ENCODE peak calls at places on chromosomes 11 and 22, in six cellular contexts. H is stimulated activated CD4-positive, alpha-beta T cell treated with anti-CD3 and anti-CD28 coated beads, Interleukin-12 subunit alpha, Interleukin-12 subunit beta, amount 100 ng/mL, for 48 hours; R is stimulated activated CD8-positive, alpha-beta memory T cell treated with anti-CD3 and anti-CD28 coated beads, Interleukin-2, amount 100 ng/mL, for 48 hours; X is RWPE1; Q is uterus; J is H7. S is an unnamed sample.

GRCh38 chr22:29833392-29833949 is 4.6 kb downstream of the ASCC2 start:
- DNase-seq in H (no peak), Q (no peak), X (no peak), R (no peak), J (no peak), S (no peak)

GRCh38 chr22:35705141-35705540 is 12.5 kb upstream of the APOL5 start:
- DNase-seq in Q (no peak), X (peak; percentile 41), H (no peak), J (no peak), R (no peak), S (no peak)

GRCh38 chr22:43890901-43891331 is 897 bp downstream of the PNPLA5 start:
- DNase-seq in R (no peak), X (no peak), J (peak; percentile 76), Q (no peak), H (no peak), S (no peak)

GRCh38 chr11:75430692-75431532 is 2.1 kb downstream of the KLHL35 start:
- DNase-seq in Q (no peak), R (no peak), X (no peak), J (no peak), H (no peak), S (no peak)

GRCh38 chr11:118913411-118914125 is 12.2 kb downstream of the BCL9L start:
- DNase-seq in J (peak; percentile 35), R (no peak), Q (peak; percentile 39), X (no peak), H (no peak), S (peak; percentile 73)

GRCh38 chr11:126661051-126661450 is 305.6 kb downstream of the ST3GAL4 start:
- DNase-seq in X (no peak), Q (no peak), H (no peak), J (no peak), R (no peak), S (peak; percentile 73)

GRCh38 chr22:35555351-35555915 is 14.8 kb downstream of the RASD2 start:
- DNase-seq in H (no peak), J (no peak), X (no peak), Q (no peak), R (no peak), S (no peak)

GRCh38 chr11:78109011-78109685 is 29.5 kb upstream of the NDUFC2 start:
- DNase-seq in R (no peak), Q (no peak), J (no peak), X (no peak), H (no peak), S (peak; percentile 28)

GRCh38 chr22:39520874-39521857 is 804 bp downstream of the ATF4 start:
- DNase-seq in R (peak; percentile 69), H (peak; percentile 74), X (peak; percentile 36), J (peak; percentile 86), Q (peak; percentile 85), S (peak; percentile 61)

GRCh38 chr11:62148271-62148980 is 24.6 kb downstream of the INCENP start:
- DNase-seq in R (no peak), H (no peak), Q (no peak), J (no peak), X (no peak), S (no peak)

GRCh38 chr11:27107548-27107947 is 66.9 kb downstream of the BBOX1 start:
- DNase-seq in X (no peak), Q (no peak), H (no peak), J (no peak), R (no peak), S (no peak)

GRCh38 chr11:13278620-13279486 is 1.3 kb downstream of the BMAL1 start:
- DNase-seq in R (no peak), H (no peak), Q (no peak), X (no peak), J (peak; percentile 68), S (no peak)

GRCh38 chr22:37165940-37166674 is 16.4 kb upstream of the IL2RB start:
- DNase-seq in R (no peak), J (no peak), H (no peak), Q (no peak), X (no peak), S (no peak)

GRCh38 chr22:24070553-24070952 is 59.4 kb downstream of the CABIN1 start:
- DNase-seq in Q (no peak), H (no peak), X (no peak), J (no peak), R (no peak), S (no peak)

GRCh38 chr22:22684605-22685561 is 40.5 kb downstream of the GGTLC2 start:
- DNase-seq in X (no peak), Q (peak; percentile 23), R (no peak), H (peak; percentile 6), J (peak; percentile 70), S (peak; percentile 61)

GRCh38 chr11:20035701-20036601 is 124.3 kb downstream of the DBX1 start:
- DNase-seq in R (no peak), Q (peak; percentile 54), H (no peak), X (peak; percentile 93), J (no peak), S (no peak)

GRCh38 chr22:21811982-21812381 is 55.5 kb downstream of the MAPK1 start:
- DNase-seq in R (no peak), Q (no peak), H (no peak), X (no peak), J (no peak), S (no peak)

GRCh38 chr11:33773399-33774355 is 643 bp downstream of the FBXO3 start:
- DNase-seq in R (no peak), J (peak; percentile 36), Q (no peak), H (no peak), X (peak; percentile 26), S (peak; percentile 41)

GRCh38 chr11:130712480-130712879 is 203.8 kb downstream of the SNX19 start:
- DNase-seq in H (no peak), R (no peak), X (no peak), J (no peak), Q (no peak), S (no peak)

GRCh38 chr22:48593551-48593950 is 1234.1 kb downstream of the BRD1 start:
- DNase-seq in X (no peak), Q (no peak), H (no peak), J (no peak), R (no peak), S (no peak)

GRCh38 chr22:19169002-19169946 is 9.3 kb downstream of the SLC25A1 start:
- DNase-seq in J (peak; percentile 80), R (no peak), H (no peak), Q (no peak), X (no peak), S (no peak)

GRCh38 chr11:116547571-116547970 is 225.2 kb downstream of the BUD13 start:
- DNase-seq in R (no peak), H (no peak), Q (no peak), J (no peak), X (no peak), S (no peak)

GRCh38 chr22:42962295-42963230 is 52.4 kb downstream of the PACSIN2 start:
- DNase-seq in J (no peak), Q (no peak), H (no peak), R (no peak), X (no peak), S (peak; percentile 55)

GRCh38 chr11:44944853-44945235 is 5.8 kb downstream of the TP53I11 start:
- DNase-seq in Q (no peak), J (peak; percentile 67), X (no peak), H (no peak), R (no peak), S (no peak)

GRCh38 chr22:49798486-49799151 is 29.1 kb downstream of the BRD1 start:
- DNase-seq in H (no peak), Q (no peak), X (no peak), R (no peak), J (no peak), S (no peak)

GRCh38 chr11:128551641-128552335 is 35.6 kb downstream of the ETS1 start:
- DNase-seq in R (no peak), X (no peak), H (no peak), J (no peak), Q (no peak), S (no peak)

GRCh38 chr22:27866136-27867091 is 52.6 kb downstream of the PITPNB start:
- DNase-seq in Q (peak; percentile 80), R (no peak), X (peak; percentile 71), J (no peak), H (no peak), S (no peak)

GRCh38 chr11:91664521-91664920 is 560.1 kb upstream of the FAT3 start:
- DNase-seq in J (peak; percentile 8), R (no peak), H (no peak), X (no peak), Q (no peak), S (no peak)

GRCh38 chr22:30270841-30271240 is 4.2 kb upstream of the OSM start:
- DNase-seq in H (no peak), Q (no peak), R (no peak), X (no peak), J (no peak), S (peak; percentile 79)

GRCh38 chr11:116661056-116661455 is 111.7 kb downstream of the BUD13 start:
- DNase-seq in Q (no peak), X (no peak), R (no peak), H (no peak), J (peak; percentile 7), S (no peak)

GRCh38 chr11:11998091-11998781 is 10.2 kb downstream of the DKK3 start:
- DNase-seq in Q (no peak), R (no peak), J (no peak), H (no peak), X (peak; percentile 93), S (no peak)

GRCh38 chr11:35478411-35479139 is 46.8 kb downstream of the PAMR1 start:
- DNase-seq in H (no peak), Q (no peak), J (no peak), R (no peak), X (no peak), S (peak; percentile 87)

GRCh38 chr11:78299000-78299712 is 110.4 kb downstream of the USP35 start:
- DNase-seq in Q (no peak), X (no peak), H (no peak), J (no peak), R (no peak), S (no peak)

GRCh38 chr22:37525073-37525745 is 6.0 kb upstream of the CARD10 start:
- DNase-seq in J (peak; percentile 24), Q (no peak), X (peak; percentile 85), R (no peak), H (no peak), S (no peak)

GRCh38 chr11:125141686-125142535 is 22.6 kb upstream of the PKNOX2 start:
- DNase-seq in R (peak; percentile 38), H (peak; percentile 34), X (peak; percentile 55), J (peak; percentile 94), Q (no peak), S (peak; percentile 40)

GRCh38 chr11:68927280-68928107 is 23.8 kb downstream of the IGHMBP2 start:
- DNase-seq in X (no peak), Q (no peak), R (no peak), J (no peak), H (no peak), S (peak; percentile 61)

GRCh38 chr11:78884761-78885160 is 310.1 kb upstream of the NARS2 start:
- DNase-seq in Q (no peak), H (no peak), R (no peak), X (no peak), J (no peak), S (no peak)

GRCh38 chr11:74311352-74311926 is at the start of gene P4HA3:
- DNase-seq in R (peak; percentile 59), Q (peak; percentile 49), J (peak; percentile 95), X (peak; percentile 74), H (peak; percentile 55), S (peak; percentile 23)

S was measured in Ammon's horn.